ENCODE peak calls at places on chromosomes 5 and 9, in seven cellular contexts. O is RCC 7860; U is aorta; B is non-pigmented ciliary epithelial cell; W is stimulated activated CD4-positive, alpha-beta T cell treated with anti-CD3 and anti-CD28 coated beads, Interleukin-1b, Interleukin-23, amount 100 ng/mL, for 1 hour; Q is activated T-helper 9 cell treated with anti-CD3 and anti-CD28 coated beads, Interleukin-2, amount 50 U/mL, for 16 hours; G is AG20443. X is an unnamed sample.

GRCh38 chr5:55638455-55638854 is 73.7 kb downstream of the SLC38A9 start:
- DNase-seq in O (no peak), U (no peak), B (peak; percentile 51), W (no peak), Q (no peak), G (no peak), X (no peak)

GRCh38 chr9:117160254-117160653 is 254.6 kb downstream of the ASTN2 start:
- DNase-seq in O (no peak), U (no peak), B (no peak), W (no peak), Q (no peak), G (no peak), X (no peak)

GRCh38 chr5:24621809-24622208 is 23.0 kb downstream of the CDH10 start:
- DNase-seq in O (no peak), U (peak; percentile 64), B (no peak), W (no peak), Q (no peak), G (no peak), X (no peak)

GRCh38 chr5:79093762-79094161 is 17.8 kb upstream of the BHMT start:
- DNase-seq in O (no peak), U (no peak), B (no peak), W (no peak), Q (no peak), G (no peak), X (no peak)

GRCh38 chr5:152218694-152219093 is 186.4 kb downstream of the NMUR2 start:
- DNase-seq in O (no peak), U (no peak), B (no peak), W (no peak), Q (no peak), G (no peak), X (no peak)

GRCh38 chr9:20662156-20662555 is 21.9 kb upstream of the FOCAD start:
- DNase-seq in O (no peak), U (no peak), B (no peak), W (no peak), Q (no peak), G (no peak), X (no peak)

GRCh38 chr5:133902521-133903118 is 65.8 kb downstream of the C5orf15 start:
- DNase-seq in O (no peak), U (no peak), B (no peak), W (no peak), Q (no peak), G (no peak), X (no peak)

GRCh38 chr5:59275537-59276276 is 617.8 kb downstream of the PDE4D start:
- DNase-seq in O (peak; percentile 5), U (no peak), B (peak; percentile 26), W (no peak), Q (no peak), G (peak; percentile 22), X (no peak)

GRCh38 chr5:172921906-172922305 is 37.3 kb upstream of the RPL26L1 start:
- DNase-seq in O (no peak), U (no peak), B (no peak), W (no peak), Q (no peak), G (no peak), X (no peak)

GRCh38 chr5:68755293-68755692 is 338.5 kb upstream of the SLC30A5 start:
- DNase-seq in O (no peak), U (no peak), B (no peak), W (no peak), Q (no peak), G (no peak), X (no peak)

GRCh38 chr9:112378441-112379176 is 1.3 kb upstream of the HSDL2 start:
- DNase-seq in O (peak; percentile 23), U (peak; percentile 36), B (no peak), W (no peak), Q (peak; percentile 6), G (no peak), X (no peak)

GRCh38 chr9:136660971-136661540 is 1.7 kb upstream of the EGFL7 start:
- DNase-seq in O (no peak), U (no peak), B (no peak), W (no peak), Q (no peak), G (no peak), X (no peak)

GRCh38 chr5:167440846-167441245 is 850.6 kb upstream of the WWC1 start:
- DNase-seq in O (no peak), U (no peak), B (no peak), W (no peak), Q (no peak), G (no peak), X (no peak)

GRCh38 chr9:121266356-121266755 is 1.6 kb upstream of the GSN start:
- DNase-seq in O (no peak), U (no peak), B (no peak), W (no peak), Q (no peak), G (no peak), X (no peak)

GRCh38 chr5:65815156-65815555 is 93.2 kb downstream of the NLN start:
- DNase-seq in O (no peak), U (no peak), B (no peak), W (no peak), Q (no peak), G (no peak), X (no peak)

GRCh38 chr9:131848570-131849160 is 108.8 kb upstream of the RAPGEF1 start:
- DNase-seq in O (no peak), U (no peak), B (no peak), W (no peak), Q (no peak), G (no peak), X (no peak)

GRCh38 chr5:61578858-61579503 is 246.9 kb downstream of the ZSWIM6 start:
- DNase-seq in O (no peak), U (no peak), B (no peak), W (no peak), Q (no peak), G (no peak), X (no peak)

GRCh38 chr9:37415011-37415719 is 7.3 kb upstream of the GRHPR start:
- DNase-seq in O (peak; percentile 31), U (peak; percentile 77), B (peak; percentile 19), W (peak; percentile 41), Q (peak; percentile 54), G (peak; percentile 83), X (peak; percentile 52)

GRCh38 chr9:93916358-93916757 is 38.8 kb downstream of the BARX1 start:
- DNase-seq in O (no peak), U (no peak), B (no peak), W (no peak), Q (no peak), G (no peak), X (no peak)

GRCh38 chr9:130579738-130580463 is 524 bp downstream of the FUBP3 start:
- DNase-seq in O (no peak), U (no peak), B (no peak), W (no peak), Q (no peak), G (no peak), X (no peak)

GRCh38 chr5:142096382-142096781 is 12.2 kb upstream of the NDFIP1 start:
- DNase-seq in O (no peak), U (no peak), B (no peak), W (no peak), Q (no peak), G (no peak), X (no peak)

GRCh38 chr9:123360161-123361085 is 4.4 kb downstream of the CRB2 start:
- DNase-seq in O (peak; percentile 28), U (no peak), B (no peak), W (no peak), Q (no peak), G (no peak), X (peak; percentile 81)

GRCh38 chr5:129904102-129904666 is at the start of gene CHSY3:
- DNase-seq in O (peak; percentile 51), U (peak; percentile 93), B (no peak), W (no peak), Q (no peak), G (peak; percentile 93), X (no peak)

GRCh38 chr5:33311893-33312292 is 128.9 kb upstream of the TARS1 start:
- DNase-seq in O (peak; percentile 98), U (no peak), B (peak; percentile 98), W (no peak), Q (no peak), G (peak; percentile 64), X (no peak)

GRCh38 chr5:58410441-58410840 is 49.4 kb downstream of the PLK2 start:
- DNase-seq in O (peak; percentile 50), U (no peak), B (peak; percentile 76), W (no peak), Q (no peak), G (peak; percentile 53), X (peak; percentile 65)

GRCh38 chr9:36537861-36538260 is 34.8 kb upstream of the MELK start:
- DNase-seq in O (no peak), U (no peak), B (no peak), W (no peak), Q (no peak), G (no peak), X (no peak)

GRCh38 chr5:52690236-52690685 is 97.5 kb upstream of the ITGA1 start:
- DNase-seq in O (no peak), U (no peak), B (no peak), W (no peak), Q (no peak), G (peak; percentile 17), X (no peak)

GRCh38 chr9:77003366-77003765 is 16.1 kb upstream of the FOXB2 start:
- DNase-seq in O (no peak), U (no peak), B (no peak), W (no peak), Q (no peak), G (no peak), X (no peak)

GRCh38 chr5:131759704-131760103 is 37.1 kb downstream of the FNIP1 start:
- DNase-seq in O (no peak), U (no peak), B (no peak), W (no peak), Q (no peak), G (no peak), X (no peak)

GRCh38 chr5:127176769-127177168 is 103.5 kb upstream of the C5orf63 start:
- DNase-seq in O (no peak), U (no peak), B (no peak), W (no peak), Q (no peak), G (no peak), X (peak; percentile 10)

GRCh38 chr9:13688990-13689600 is 409.6 kb upstream of the MPDZ start:
- DNase-seq in O (no peak), U (no peak), B (no peak), W (no peak), Q (no peak), G (no peak), X (no peak)

GRCh38 chr9:131707677-131708612 is 31.9 kb downstream of the RAPGEF1 start:
- DNase-seq in O (peak; percentile 63), U (peak; percentile 59), B (no peak), W (no peak), Q (no peak), G (peak; percentile 65), X (peak; percentile 71)

GRCh38 chr5:136781464-136781863 is 416.1 kb upstream of the TRPC7 start:
- DNase-seq in O (no peak), U (no peak), B (peak; percentile 45), W (no peak), Q (no peak), G (peak; percentile 45), X (no peak)

GRCh38 chr9:104743377-104743985 is 4.0 kb upstream of the NIPSNAP3A start:
- DNase-seq in O (peak; percentile 66), U (no peak), B (peak; percentile 43), W (no peak), Q (no peak), G (peak; percentile 56), X (peak; percentile 27)

GRCh38 chr5:125269926-125270325 is 523.5 kb upstream of the ZNF608 start:
- DNase-seq in O (no peak), U (no peak), B (no peak), W (no peak), Q (no peak), G (no peak), X (no peak)